ENCODE peak calls at places on chromosomes 11 and 22, in nine cellular contexts. Q, T, Z, V, X, B, N, D and U are unnamed samples.

GRCh38 chr11:125943661-125944349 is 2.0 kb upstream of the VSIG10L2 start:
- DNase-seq in Q (no peak), T (no peak), Z (peak; percentile 18), V (no peak), X (no peak), B (no peak), N (no peak), D (no peak), U (no peak)

GRCh38 chr22:29609139-29609538 is 5.7 kb downstream of the NF2 start:
- DNase-seq in Q (no peak), T (no peak), Z (no peak), V (no peak), X (no peak), B (no peak), N (no peak), D (no peak), U (no peak)

GRCh38 chr11:111571829-111572501 is 30.3 kb upstream of the SIK2 start:
- DNase-seq in Q (peak; percentile 54), T (peak; percentile 29), Z (no peak), V (no peak), X (no peak), B (no peak), N (peak; percentile 47), D (no peak), U (no peak)

GRCh38 chr11:6238902-6239301 is at the start of gene CNGA4:
- DNase-seq in Q (no peak), T (no peak), Z (no peak), V (no peak), X (no peak), B (no peak), N (no peak), D (no peak), U (no peak)

GRCh38 chr11:131511794-131512193 is 141.4 kb downstream of the NTM start:
- DNase-seq in Q (no peak), T (peak; percentile 29), Z (no peak), V (no peak), X (no peak), B (peak; percentile 43), N (peak; percentile 10), D (peak; percentile 72), U (peak; percentile 57)

GRCh38 chr11:62678433-62678769 is 472 bp downstream of the UBXN1 start:
- DNase-seq in Q (no peak), T (no peak), Z (no peak), V (no peak), X (no peak), B (no peak), N (no peak), D (no peak), U (no peak)

GRCh38 chr11:110501428-110501827 is 71.7 kb downstream of the FDX1 start:
- DNase-seq in Q (no peak), T (no peak), Z (no peak), V (no peak), X (no peak), B (no peak), N (no peak), D (no peak), U (no peak)

GRCh38 chr11:121321614-121322243 is 29.2 kb downstream of the SC5D start:
- DNase-seq in Q (no peak), T (peak; percentile 38), Z (no peak), V (no peak), X (no peak), B (no peak), N (peak; percentile 35), D (peak; percentile 67), U (no peak)

GRCh38 chr11:105609832-105610781 is at the start of gene GRIA4:
- DNase-seq in Q (peak; percentile 29), T (no peak), Z (peak; percentile 64), V (peak; percentile 21), X (no peak), B (peak; percentile 79), N (peak; percentile 23), D (peak; percentile 70), U (peak; percentile 74)

GRCh38 chr11:65576232-65576866 is 496 bp downstream of the EHBP1L1 start:
- DNase-seq in Q (no peak), T (no peak), Z (peak; percentile 87), V (peak; percentile 53), X (no peak), B (no peak), N (no peak), D (no peak), U (no peak)

GRCh38 chr22:30921108-30921507 is 47.5 kb downstream of the MORC2 start:
- DNase-seq in Q (no peak), T (peak; percentile 42), Z (no peak), V (no peak), X (no peak), B (peak; percentile 26), N (peak; percentile 7), D (no peak), U (no peak)

GRCh38 chr11:8567597-8568198 is 26.3 kb downstream of the STK33 start:
- DNase-seq in Q (peak; percentile 3), T (peak; percentile 88), Z (no peak), V (no peak), X (no peak), B (no peak), N (peak; percentile 19), D (no peak), U (no peak)

GRCh38 chr11:74699615-74700396 is 31.4 kb downstream of the CHRDL2 start:
- DNase-seq in Q (no peak), T (no peak), Z (no peak), V (no peak), X (no peak), B (no peak), N (no peak), D (no peak), U (no peak)

GRCh38 chr11:74697722-74698121 is 33.5 kb downstream of the CHRDL2 start:
- DNase-seq in Q (no peak), T (no peak), Z (no peak), V (no peak), X (no peak), B (no peak), N (no peak), D (no peak), U (no peak)

GRCh38 chr11:74703211-74703610 is 28.0 kb downstream of the CHRDL2 start:
- DNase-seq in Q (no peak), T (no peak), Z (no peak), V (no peak), X (no peak), B (no peak), N (no peak), D (no peak), U (no peak)

GRCh38 chr11:74702383-74703007 is 28.7 kb downstream of the CHRDL2 start:
- DNase-seq in Q (peak; percentile 73), T (peak; percentile 55), Z (peak; percentile 78), V (peak; percentile 56), X (no peak), B (peak; percentile 84), N (peak; percentile 71), D (peak; percentile 80), U (peak; percentile 76)

GRCh38 chr11:74701351-74701750 is 29.9 kb downstream of the CHRDL2 start:
- DNase-seq in Q (no peak), T (no peak), Z (no peak), V (no peak), X (no peak), B (no peak), N (no peak), D (peak; percentile 78), U (no peak)
- TF ChIP-seq CTCF in Q (no peak), T (peak; percentile 6), Z (peak; percentile 6), V (no peak), X (no peak), B (no peak), N (no peak), D (peak; percentile 58), U (no peak)

GRCh38 chr11:120228794-120229384 is 11.1 kb upstream of the POU2F3 start:
- DNase-seq in Q (no peak), T (no peak), Z (no peak), V (no peak), X (no peak), B (peak; percentile 69), N (no peak), D (peak; percentile 59), U (no peak)
- TF ChIP-seq CTCF in Q (no peak), T (peak; percentile 24), Z (peak; percentile 10), V (no peak), X (peak; percentile 24), B (peak; percentile 35), N (peak; percentile 13), D (peak; percentile 62), U (peak; percentile 29)

DNA sequence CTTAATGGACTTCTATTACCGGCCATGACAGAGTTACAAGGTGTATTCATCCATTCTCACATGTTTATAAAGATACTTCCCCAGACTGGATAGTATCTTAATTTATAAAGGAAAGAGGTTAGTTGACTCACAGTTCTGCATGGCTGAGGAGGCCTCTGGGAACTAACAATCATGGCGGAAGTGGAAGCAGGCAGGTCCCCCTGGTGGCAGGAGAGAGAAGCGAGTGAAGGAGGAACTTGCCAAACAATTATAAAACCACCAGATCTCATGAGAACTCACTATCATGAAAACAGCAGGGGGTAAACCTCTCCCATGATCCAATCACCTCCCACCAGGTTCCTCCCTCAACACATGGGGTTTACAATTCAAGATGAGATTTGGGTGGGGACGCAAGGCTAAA is 170.0 kb upstream of the PDGFD start:
- DNase-seq in Q (peak; percentile 3), T (no peak), Z (no peak), V (no peak), X (no peak), B (no peak), N (peak; percentile 19), D (peak; percentile 43), U (no peak)
- TF ChIP-seq CTCF in Q (peak; percentile 18), T (peak; percentile 13), Z (no peak), V (no peak), X (peak; percentile 27), B (peak; percentile 55), N (peak; percentile 39), D (peak; percentile 66), U (peak; percentile 33)

GRCh38 chr11:41245704-41246398 is 213.6 kb downstream of the LRRC4C start:
- DNase-seq in Q (no peak), T (no peak), Z (peak; percentile 44), V (peak; percentile 27), X (no peak), B (peak; percentile 2), N (no peak), D (peak; percentile 57), U (no peak)
- TF ChIP-seq CTCF in Q (no peak), T (no peak), Z (no peak), V (peak; percentile 36), X (peak; percentile 35), B (peak; percentile 7), N (no peak), D (peak; percentile 52), U (no peak)

DNA sequence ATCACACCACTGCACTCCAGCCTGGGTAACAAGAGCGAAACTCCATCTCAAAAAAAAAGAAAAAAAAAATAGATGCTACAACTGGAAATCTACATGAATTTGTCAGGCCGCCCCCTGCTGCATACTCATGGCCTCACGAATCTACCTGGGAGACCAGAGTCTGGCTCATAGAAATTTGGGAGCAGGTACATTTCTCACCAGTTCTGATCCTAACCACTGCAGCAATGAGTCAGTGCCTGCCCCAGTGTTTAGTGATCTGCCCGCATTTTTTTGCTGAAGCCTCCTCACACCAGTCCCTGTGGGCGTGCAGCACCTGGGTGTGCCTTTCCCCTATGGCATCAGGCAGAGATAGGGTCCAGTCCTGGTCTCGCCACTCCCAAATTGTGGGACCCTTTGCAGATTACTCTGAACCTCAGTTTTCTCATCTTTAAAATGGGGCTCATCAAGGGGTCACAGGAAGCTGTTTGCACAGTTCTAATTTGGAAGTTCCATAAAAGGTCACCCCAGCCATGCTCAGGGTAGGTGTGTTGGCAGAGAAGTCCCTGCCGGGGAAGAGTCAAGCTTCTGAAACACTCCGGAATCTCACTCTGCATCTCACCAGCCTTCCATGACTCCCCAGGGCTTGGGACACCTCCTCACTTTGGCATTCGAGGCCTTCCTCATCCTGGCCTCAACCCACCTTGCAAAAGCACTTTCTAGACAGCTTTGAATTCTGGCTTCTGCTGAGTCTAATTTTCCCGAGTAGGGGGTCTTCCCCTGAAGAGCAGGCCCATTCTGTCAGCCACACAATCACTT is 39.3 kb upstream of the LINC01488 start:
- DNase-seq in Q (no peak), T (peak; percentile 83), Z (no peak), V (no peak), X (no peak), B (no peak), N (peak; percentile 10), D (no peak), U (no peak)
- TF ChIP-seq CTCF in Q (no peak), T (no peak), Z (no peak), V (no peak), X (no peak), B (peak; percentile 27), N (peak; percentile 7), D (peak; percentile 29), U (no peak)